ENCODE peak calls at places on chromosomes 5 and 9, in six cellular contexts. One of them, this sample, is unnamed.
A peak's percentile ranks its signal among the peaks of the same experiment; 100 is the strongest.

GRCh38 chr5:7261049-7261448 is 134.9 kb upstream of the ADCY2 start:
- DNase-seq in activated CD4-positive, alpha-beta T cell treated with anti-CD3 and anti-CD28 coated beads, Interleukin-2, amount 50 U/mL, for 1 hour: no peak
- DNase-seq in CD8-positive, alpha-beta T cell: no peak
- DNase-seq in CD4-positive, alpha-beta T cell: no peak
- DNase-seq in activated CD8-positive, alpha-beta T cell treated with anti-CD3 and anti-CD28 coated beads for 36 hours: no peak
- DNase-seq in NCI-H1105: no peak
- DNase-seq in this sample: peak; percentile 69

GRCh38 chr5:65672787-65673186 is 48.0 kb downstream of the SHLD3 start:
- DNase-seq in CD8-positive, alpha-beta T cell: no peak
- DNase-seq in activated CD4-positive, alpha-beta T cell treated with anti-CD3 and anti-CD28 coated beads, Interleukin-2, amount 50 U/mL, for 1 hour: no peak
- DNase-seq in CD4-positive, alpha-beta T cell: no peak
- DNase-seq in activated CD8-positive, alpha-beta T cell treated with anti-CD3 and anti-CD28 coated beads for 36 hours: no peak
- DNase-seq in NCI-H1105: no peak
- DNase-seq in this sample: no peak

GRCh38 chr9:133067006-133067405 is 5.2 kb downstream of the CEL start:
- DNase-seq in CD8-positive, alpha-beta T cell: no peak
- DNase-seq in NCI-H1105: no peak
- DNase-seq in CD4-positive, alpha-beta T cell: no peak
- DNase-seq in activated CD4-positive, alpha-beta T cell treated with anti-CD3 and anti-CD28 coated beads, Interleukin-2, amount 50 U/mL, for 1 hour: no peak
- DNase-seq in activated CD8-positive, alpha-beta T cell treated with anti-CD3 and anti-CD28 coated beads for 36 hours: no peak
- DNase-seq in this sample: no peak

GRCh38 chr9:126532019-126532462 is 81.7 kb upstream of the LMX1B start:
- DNase-seq in NCI-H1105: no peak
- DNase-seq in CD8-positive, alpha-beta T cell: no peak
- DNase-seq in activated CD8-positive, alpha-beta T cell treated with anti-CD3 and anti-CD28 coated beads for 36 hours: no peak
- DNase-seq in CD4-positive, alpha-beta T cell: no peak
- DNase-seq in activated CD4-positive, alpha-beta T cell treated with anti-CD3 and anti-CD28 coated beads, Interleukin-2, amount 50 U/mL, for 1 hour: no peak
- DNase-seq in this sample: no peak

GRCh38 chr9:133130721-133131244 is 9.7 kb upstream of the RALGDS start:
- DNase-seq in CD4-positive, alpha-beta T cell: peak; percentile 62
- DNase-seq in NCI-H1105: no peak
- DNase-seq in activated CD4-positive, alpha-beta T cell treated with anti-CD3 and anti-CD28 coated beads, Interleukin-2, amount 50 U/mL, for 1 hour: peak; percentile 62
- DNase-seq in activated CD8-positive, alpha-beta T cell treated with anti-CD3 and anti-CD28 coated beads for 36 hours: peak; percentile 76
- DNase-seq in CD8-positive, alpha-beta T cell: peak; percentile 78
- DNase-seq in this sample: no peak

GRCh38 chr5:81525690-81526089 is 131.8 kb upstream of the ACOT12 start:
- DNase-seq in CD8-positive, alpha-beta T cell: no peak
- DNase-seq in NCI-H1105: no peak
- DNase-seq in CD4-positive, alpha-beta T cell: no peak
- DNase-seq in activated CD8-positive, alpha-beta T cell treated with anti-CD3 and anti-CD28 coated beads for 36 hours: no peak
- DNase-seq in activated CD4-positive, alpha-beta T cell treated with anti-CD3 and anti-CD28 coated beads, Interleukin-2, amount 50 U/mL, for 1 hour: no peak
- DNase-seq in this sample: peak; percentile 45

GRCh38 chr5:6311568-6312501 is 66.5 kb downstream of the MED10 start:
- DNase-seq in CD4-positive, alpha-beta T cell: no peak
- DNase-seq in NCI-H1105: no peak
- DNase-seq in CD8-positive, alpha-beta T cell: no peak
- DNase-seq in activated CD8-positive, alpha-beta T cell treated with anti-CD3 and anti-CD28 coated beads for 36 hours: no peak
- DNase-seq in activated CD4-positive, alpha-beta T cell treated with anti-CD3 and anti-CD28 coated beads, Interleukin-2, amount 50 U/mL, for 1 hour: no peak
- DNase-seq in this sample: no peak

GRCh38 chr9:4669890-4670289 is 3.6 kb upstream of the SPATA6L start:
- DNase-seq in activated CD4-positive, alpha-beta T cell treated with anti-CD3 and anti-CD28 coated beads, Interleukin-2, amount 50 U/mL, for 1 hour: no peak
- DNase-seq in CD8-positive, alpha-beta T cell: no peak
- DNase-seq in NCI-H1105: no peak
- DNase-seq in activated CD8-positive, alpha-beta T cell treated with anti-CD3 and anti-CD28 coated beads for 36 hours: no peak
- DNase-seq in CD4-positive, alpha-beta T cell: no peak
- DNase-seq in this sample: no peak

GRCh38 chr9:76718166-76718565 is 46.1 kb upstream of the PCA3 start:
- DNase-seq in CD4-positive, alpha-beta T cell: no peak
- DNase-seq in CD8-positive, alpha-beta T cell: no peak
- DNase-seq in activated CD4-positive, alpha-beta T cell treated with anti-CD3 and anti-CD28 coated beads, Interleukin-2, amount 50 U/mL, for 1 hour: no peak
- DNase-seq in activated CD8-positive, alpha-beta T cell treated with anti-CD3 and anti-CD28 coated beads for 36 hours: no peak
- DNase-seq in NCI-H1105: no peak
- DNase-seq in this sample: no peak

GRCh38 chr5:180644825-180645608 is 4.4 kb downstream of the FLT4 start:
- DNase-seq in activated CD4-positive, alpha-beta T cell treated with anti-CD3 and anti-CD28 coated beads, Interleukin-2, amount 50 U/mL, for 1 hour: no peak
- DNase-seq in CD8-positive, alpha-beta T cell: no peak
- DNase-seq in activated CD8-positive, alpha-beta T cell treated with anti-CD3 and anti-CD28 coated beads for 36 hours: no peak
- DNase-seq in CD4-positive, alpha-beta T cell: no peak
- DNase-seq in NCI-H1105: no peak
- DNase-seq in this sample: no peak

GRCh38 chr9:744790-745456 is 96.6 kb upstream of the DMRT1 start:
- DNase-seq in CD4-positive, alpha-beta T cell: no peak
- DNase-seq in activated CD8-positive, alpha-beta T cell treated with anti-CD3 and anti-CD28 coated beads for 36 hours: no peak
- DNase-seq in NCI-H1105: no peak
- DNase-seq in activated CD4-positive, alpha-beta T cell treated with anti-CD3 and anti-CD28 coated beads, Interleukin-2, amount 50 U/mL, for 1 hour: no peak
- DNase-seq in CD8-positive, alpha-beta T cell: no peak
- DNase-seq in this sample: no peak

GRCh38 chr9:83355729-83356128 is 182.5 kb downstream of the FRMD3 start:
- DNase-seq in NCI-H1105: no peak
- DNase-seq in CD8-positive, alpha-beta T cell: no peak
- DNase-seq in CD4-positive, alpha-beta T cell: no peak
- DNase-seq in activated CD8-positive, alpha-beta T cell treated with anti-CD3 and anti-CD28 coated beads for 36 hours: no peak
- DNase-seq in activated CD4-positive, alpha-beta T cell treated with anti-CD3 and anti-CD28 coated beads, Interleukin-2, amount 50 U/mL, for 1 hour: no peak
- DNase-seq in this sample: no peak

GRCh38 chr5:158875272-158875679 is 224.4 kb downstream of the EBF1 start:
- DNase-seq in CD4-positive, alpha-beta T cell: no peak
- DNase-seq in activated CD4-positive, alpha-beta T cell treated with anti-CD3 and anti-CD28 coated beads, Interleukin-2, amount 50 U/mL, for 1 hour: no peak
- DNase-seq in NCI-H1105: no peak
- DNase-seq in CD8-positive, alpha-beta T cell: no peak
- DNase-seq in activated CD8-positive, alpha-beta T cell treated with anti-CD3 and anti-CD28 coated beads for 36 hours: no peak
- DNase-seq in this sample: peak; percentile 54

GRCh38 chr5:109496112-109496511 is 86.3 kb upstream of the PJA2 start:
- DNase-seq in activated CD4-positive, alpha-beta T cell treated with anti-CD3 and anti-CD28 coated beads, Interleukin-2, amount 50 U/mL, for 1 hour: no peak
- DNase-seq in activated CD8-positive, alpha-beta T cell treated with anti-CD3 and anti-CD28 coated beads for 36 hours: no peak
- DNase-seq in NCI-H1105: no peak
- DNase-seq in CD4-positive, alpha-beta T cell: no peak
- DNase-seq in CD8-positive, alpha-beta T cell: no peak
- DNase-seq in this sample: no peak

GRCh38 chr9:72132052-72132451 is 17.2 kb upstream of the GDA start:
- DNase-seq in activated CD8-positive, alpha-beta T cell treated with anti-CD3 and anti-CD28 coated beads for 36 hours: no peak
- DNase-seq in activated CD4-positive, alpha-beta T cell treated with anti-CD3 and anti-CD28 coated beads, Interleukin-2, amount 50 U/mL, for 1 hour: no peak
- DNase-seq in NCI-H1105: no peak
- DNase-seq in CD8-positive, alpha-beta T cell: no peak
- DNase-seq in CD4-positive, alpha-beta T cell: no peak
- DNase-seq in this sample: no peak

GRCh38 chr9:126514037-126514821 is 99.5 kb upstream of the LMX1B start:
- DNase-seq in activated CD8-positive, alpha-beta T cell treated with anti-CD3 and anti-CD28 coated beads for 36 hours: peak; percentile 70
- DNase-seq in NCI-H1105: no peak
- DNase-seq in CD4-positive, alpha-beta T cell: peak; percentile 44
- DNase-seq in CD8-positive, alpha-beta T cell: peak; percentile 58
- DNase-seq in activated CD4-positive, alpha-beta T cell treated with anti-CD3 and anti-CD28 coated beads, Interleukin-2, amount 50 U/mL, for 1 hour: peak; percentile 50
- DNase-seq in this sample: no peak

GRCh38 chr5:95392593-95393182 is 1.5 kb downstream of the FAM81B start:
- DNase-seq in activated CD4-positive, alpha-beta T cell treated with anti-CD3 and anti-CD28 coated beads, Interleukin-2, amount 50 U/mL, for 1 hour: no peak
- DNase-seq in CD8-positive, alpha-beta T cell: no peak
- DNase-seq in NCI-H1105: peak; percentile 6
- DNase-seq in CD4-positive, alpha-beta T cell: no peak
- DNase-seq in activated CD8-positive, alpha-beta T cell treated with anti-CD3 and anti-CD28 coated beads for 36 hours: no peak
- DNase-seq in this sample: peak; percentile 86

GRCh38 chr5:31954091-31954490 is 220.0 kb downstream of the GOLPH3 start:
- DNase-seq in activated CD8-positive, alpha-beta T cell treated with anti-CD3 and anti-CD28 coated beads for 36 hours: no peak
- DNase-seq in NCI-H1105: no peak
- DNase-seq in CD4-positive, alpha-beta T cell: no peak
- DNase-seq in activated CD4-positive, alpha-beta T cell treated with anti-CD3 and anti-CD28 coated beads, Interleukin-2, amount 50 U/mL, for 1 hour: no peak
- DNase-seq in CD8-positive, alpha-beta T cell: no peak
- DNase-seq in this sample: no peak

GRCh38 chr5:171494452-171495121 is 75.1 kb downstream of the FGF18 start:
- DNase-seq in NCI-H1105: no peak
- DNase-seq in activated CD8-positive, alpha-beta T cell treated with anti-CD3 and anti-CD28 coated beads for 36 hours: no peak
- DNase-seq in activated CD4-positive, alpha-beta T cell treated with anti-CD3 and anti-CD28 coated beads, Interleukin-2, amount 50 U/mL, for 1 hour: no peak
- DNase-seq in CD8-positive, alpha-beta T cell: no peak
- DNase-seq in CD4-positive, alpha-beta T cell: no peak
- DNase-seq in this sample: peak; percentile 94

GRCh38 chr5:95803271-95804148 is 19.0 kb downstream of the GLRX start:
- DNase-seq in CD8-positive, alpha-beta T cell: no peak
- DNase-seq in NCI-H1105: no peak
- DNase-seq in activated CD4-positive, alpha-beta T cell treated with anti-CD3 and anti-CD28 coated beads, Interleukin-2, amount 50 U/mL, for 1 hour: no peak
- DNase-seq in CD4-positive, alpha-beta T cell: no peak
- DNase-seq in activated CD8-positive, alpha-beta T cell treated with anti-CD3 and anti-CD28 coated beads for 36 hours: no peak
- DNase-seq in this sample: no peak

GRCh38 chr5:177526791-177527190 is 10.0 kb upstream of the DDX41 start:
- DNase-seq in activated CD4-positive, alpha-beta T cell treated with anti-CD3 and anti-CD28 coated beads, Interleukin-2, amount 50 U/mL, for 1 hour: no peak
- DNase-seq in activated CD8-positive, alpha-beta T cell treated with anti-CD3 and anti-CD28 coated beads for 36 hours: no peak
- DNase-seq in NCI-H1105: no peak
- DNase-seq in CD4-positive, alpha-beta T cell: no peak
- DNase-seq in CD8-positive, alpha-beta T cell: no peak
- DNase-seq in this sample: no peak

GRCh38 chr9:31304576-31304975 is 1079.9 kb upstream of the ACO1 start:
- DNase-seq in CD4-positive, alpha-beta T cell: no peak
- DNase-seq in CD8-positive, alpha-beta T cell: no peak
- DNase-seq in activated CD8-positive, alpha-beta T cell treated with anti-CD3 and anti-CD28 coated beads for 36 hours: no peak
- DNase-seq in NCI-H1105: no peak
- DNase-seq in activated CD4-positive, alpha-beta T cell treated with anti-CD3 and anti-CD28 coated beads, Interleukin-2, amount 50 U/mL, for 1 hour: no peak
- DNase-seq in this sample: no peak

GRCh38 chr9:3758816-3759576 is 233.2 kb upstream of the RFX3 start:
- DNase-seq in activated CD8-positive, alpha-beta T cell treated with anti-CD3 and anti-CD28 coated beads for 36 hours: no peak
- DNase-seq in CD4-positive, alpha-beta T cell: no peak
- DNase-seq in NCI-H1105: no peak
- DNase-seq in activated CD4-positive, alpha-beta T cell treated with anti-CD3 and anti-CD28 coated beads, Interleukin-2, amount 50 U/mL, for 1 hour: no peak
- DNase-seq in CD8-positive, alpha-beta T cell: no peak
- DNase-seq in this sample: no peak

GRCh38 chr5:33794550-33795300 is 97.1 kb downstream of the ADAMTS12 start:
- DNase-seq in activated CD4-positive, alpha-beta T cell treated with anti-CD3 and anti-CD28 coated beads, Interleukin-2, amount 50 U/mL, for 1 hour: no peak
- DNase-seq in CD8-positive, alpha-beta T cell: no peak
- DNase-seq in CD4-positive, alpha-beta T cell: no peak
- DNase-seq in activated CD8-positive, alpha-beta T cell treated with anti-CD3 and anti-CD28 coated beads for 36 hours: no peak
- DNase-seq in NCI-H1105: no peak
- DNase-seq in this sample: no peak

GRCh38 chr5:1799110-1799601 is 481 bp downstream of the MRPL36 start:
- DNase-seq in activated CD8-positive, alpha-beta T cell treated with anti-CD3 and anti-CD28 coated beads for 36 hours: peak; percentile 50
- DNase-seq in CD8-positive, alpha-beta T cell: no peak
- DNase-seq in NCI-H1105: no peak
- DNase-seq in activated CD4-positive, alpha-beta T cell treated with anti-CD3 and anti-CD28 coated beads, Interleukin-2, amount 50 U/mL, for 1 hour: no peak
- DNase-seq in CD4-positive, alpha-beta T cell: peak; percentile 23
- DNase-seq in this sample: peak; percentile 33

GRCh38 chr5:90092734-90093133 is 316.8 kb downstream of the CETN3 start:
- DNase-seq in activated CD8-positive, alpha-beta T cell treated with anti-CD3 and anti-CD28 coated beads for 36 hours: no peak
- DNase-seq in NCI-H1105: no peak
- DNase-seq in CD4-positive, alpha-beta T cell: no peak
- DNase-seq in CD8-positive, alpha-beta T cell: no peak
- DNase-seq in activated CD4-positive, alpha-beta T cell treated with anti-CD3 and anti-CD28 coated beads, Interleukin-2, amount 50 U/mL, for 1 hour: no peak
- DNase-seq in this sample: no peak

GRCh38 chr5:74619308-74619707 is 21.2 kb downstream of the ENC1 start:
- DNase-seq in activated CD8-positive, alpha-beta T cell treated with anti-CD3 and anti-CD28 coated beads for 36 hours: no peak
- DNase-seq in CD8-positive, alpha-beta T cell: no peak
- DNase-seq in CD4-positive, alpha-beta T cell: no peak
- DNase-seq in activated CD4-positive, alpha-beta T cell treated with anti-CD3 and anti-CD28 coated beads, Interleukin-2, amount 50 U/mL, for 1 hour: no peak
- DNase-seq in NCI-H1105: no peak
- DNase-seq in this sample: no peak

GRCh38 chr9:122819326-122819725 is 9.1 kb downstream of the PDCL start:
- DNase-seq in activated CD4-positive, alpha-beta T cell treated with anti-CD3 and anti-CD28 coated beads, Interleukin-2, amount 50 U/mL, for 1 hour: no peak
- DNase-seq in CD8-positive, alpha-beta T cell: no peak
- DNase-seq in CD4-positive, alpha-beta T cell: no peak
- DNase-seq in NCI-H1105: no peak
- DNase-seq in activated CD8-positive, alpha-beta T cell treated with anti-CD3 and anti-CD28 coated beads for 36 hours: no peak
- DNase-seq in this sample: no peak

GRCh38 chr9:97508852-97509251 is 7.4 kb downstream of the TMOD1 start:
- DNase-seq in NCI-H1105: no peak
- DNase-seq in activated CD4-positive, alpha-beta T cell treated with anti-CD3 and anti-CD28 coated beads, Interleukin-2, amount 50 U/mL, for 1 hour: no peak
- DNase-seq in activated CD8-positive, alpha-beta T cell treated with anti-CD3 and anti-CD28 coated beads for 36 hours: no peak
- DNase-seq in CD4-positive, alpha-beta T cell: no peak
- DNase-seq in CD8-positive, alpha-beta T cell: no peak
- DNase-seq in this sample: no peak

GRCh38 chr9:137952976-137953666 is 75.5 kb downstream of the CACNA1B start:
- DNase-seq in activated CD8-positive, alpha-beta T cell treated with anti-CD3 and anti-CD28 coated beads for 36 hours: no peak
- DNase-seq in NCI-H1105: no peak
- DNase-seq in CD8-positive, alpha-beta T cell: no peak
- DNase-seq in activated CD4-positive, alpha-beta T cell treated with anti-CD3 and anti-CD28 coated beads, Interleukin-2, amount 50 U/mL, for 1 hour: no peak
- DNase-seq in CD4-positive, alpha-beta T cell: no peak
- DNase-seq in this sample: no peak

GRCh38 chr9:2179557-2179956 is 164.4 kb downstream of the SMARCA2 start:
- DNase-seq in activated CD4-positive, alpha-beta T cell treated with anti-CD3 and anti-CD28 coated beads, Interleukin-2, amount 50 U/mL, for 1 hour: no peak
- DNase-seq in NCI-H1105: peak; percentile 4
- DNase-seq in CD8-positive, alpha-beta T cell: no peak
- DNase-seq in activated CD8-positive, alpha-beta T cell treated with anti-CD3 and anti-CD28 coated beads for 36 hours: no peak
- DNase-seq in CD4-positive, alpha-beta T cell: no peak
- DNase-seq in this sample: no peak

GRCh38 chr5:76535577-76535976 is 87.6 kb downstream of the F2RL2 start:
- DNase-seq in activated CD8-positive, alpha-beta T cell treated with anti-CD3 and anti-CD28 coated beads for 36 hours: no peak
- DNase-seq in CD4-positive, alpha-beta T cell: no peak
- DNase-seq in CD8-positive, alpha-beta T cell: no peak
- DNase-seq in activated CD4-positive, alpha-beta T cell treated with anti-CD3 and anti-CD28 coated beads, Interleukin-2, amount 50 U/mL, for 1 hour: no peak
- DNase-seq in NCI-H1105: no peak
- DNase-seq in this sample: no peak

GRCh38 chr9:91423785-91424402 is at the start of gene NFIL3:
- DNase-seq in activated CD8-positive, alpha-beta T cell treated with anti-CD3 and anti-CD28 coated beads for 36 hours: peak; percentile 75
- DNase-seq in activated CD4-positive, alpha-beta T cell treated with anti-CD3 and anti-CD28 coated beads, Interleukin-2, amount 50 U/mL, for 1 hour: peak; percentile 54
- DNase-seq in NCI-H1105: peak; percentile 62
- DNase-seq in CD4-positive, alpha-beta T cell: peak; percentile 54
- DNase-seq in CD8-positive, alpha-beta T cell: peak; percentile 60
- DNase-seq in this sample: peak; percentile 84

GRCh38 chr5:139263431-139263975 is 30.0 kb upstream of the MATR3 start:
- DNase-seq in CD8-positive, alpha-beta T cell: no peak
- DNase-seq in NCI-H1105: no peak
- DNase-seq in activated CD4-positive, alpha-beta T cell treated with anti-CD3 and anti-CD28 coated beads, Interleukin-2, amount 50 U/mL, for 1 hour: no peak
- DNase-seq in CD4-positive, alpha-beta T cell: no peak
- DNase-seq in activated CD8-positive, alpha-beta T cell treated with anti-CD3 and anti-CD28 coated beads for 36 hours: no peak
- DNase-seq in this sample: peak; percentile 65

This sample was measured in OCI-M1.